ENCODE peak calls at places on chromosome 10, in ten cellular contexts. R is upper lobe of right lung, I is fibroblast of lung, Z is aorta, Y is ascending aorta, Q is IMR-90, M is endothelial cell of umbilical vein, W is Karpas-422, K is neural progenitor cell, G is choroid plexus epithelial cell. L is an unnamed sample.

GRCh38 chr10:129191848-129192247 is 275.2 kb upstream of the MGMT start:
- DNase-seq in W (no peak), K (no peak), G (no peak), M (no peak), Q (no peak), Y (no peak), R (no peak), I (no peak), Z (no peak), L (no peak)

GRCh38 chr10:13180788-13181187 is 19.4 kb downstream of the MCM10 start:
- DNase-seq in Q (no peak), R (no peak), G (no peak), K (no peak), Y (no peak), Z (no peak), M (no peak), W (no peak), I (no peak), L (no peak)

GRCh38 chr10:3192856-3193635 is 20.5 kb upstream of the PITRM1 start:
- DNase-seq in R (no peak), I (peak), Y (no peak), K (peak), W (peak), Q (peak), G (peak), M (peak), Z (no peak), L (peak)

GRCh38 chr10:3537518-3537917 is 247.5 kb downstream of the KLF6 start:
- DNase-seq in R (no peak), Q (no peak), Z (no peak), W (no peak), I (no peak), K (no peak), M (no peak), G (no peak), Y (no peak), L (no peak)

GRCh38 chr10:63331586-63331985 is 134.2 kb downstream of the JMJD1C start:
- DNase-seq in Q (no peak), M (no peak), I (peak), Y (no peak), R (no peak), G (peak), W (no peak), Z (no peak), K (no peak), L (no peak)

GRCh38 chr10:36362257-36362656 is 720.2 kb upstream of the FZD8 start:
- DNase-seq in G (no peak), Y (no peak), Q (no peak), K (no peak), W (no peak), I (no peak), R (no peak), Z (no peak), M (no peak), L (no peak)

GRCh38 chr10:23096814-23097549 is 1.6 kb downstream of the MSRB2 start:
- DNase-seq in M (peak), G (peak), Q (peak), W (peak), Z (peak), Y (no peak), R (no peak), I (peak), K (no peak), L (no peak)

GRCh38 chr10:88555190-88555894 is 27.8 kb downstream of the RNLS start:
- DNase-seq in M (no peak), G (no peak), K (no peak), R (no peak), W (no peak), Z (no peak), Y (no peak), I (peak), Q (no peak), L (no peak)

DNA sequence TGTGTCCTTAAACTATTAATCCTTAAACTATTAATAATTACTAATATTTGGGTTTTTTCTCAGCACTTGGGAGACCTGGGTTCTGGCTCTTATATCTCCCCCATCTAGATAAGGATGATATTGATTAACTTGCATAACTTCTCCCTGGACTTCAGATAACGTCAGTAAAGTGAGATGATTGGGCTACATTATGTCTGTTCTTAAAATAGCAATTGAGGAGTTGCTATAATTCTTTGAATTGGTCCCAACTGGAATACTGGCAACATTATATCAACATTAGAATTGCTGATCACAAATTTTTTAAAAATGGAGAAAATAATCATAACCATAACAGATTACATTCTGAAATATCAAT is 1.9 kb downstream of the APBB1IP start:
- DNase-seq in Y (no peak), K (no peak), R (no peak), M (no peak), G (no peak), I (no peak), Q (no peak), W (peak), Z (no peak), L (no peak)
- H3K4me3 ChIP-seq in Y (peak), K (no peak), R (peak), M (no peak), G (no peak), I (no peak), Q (no peak), W (peak), Z (no peak), L (no peak)

DNA sequence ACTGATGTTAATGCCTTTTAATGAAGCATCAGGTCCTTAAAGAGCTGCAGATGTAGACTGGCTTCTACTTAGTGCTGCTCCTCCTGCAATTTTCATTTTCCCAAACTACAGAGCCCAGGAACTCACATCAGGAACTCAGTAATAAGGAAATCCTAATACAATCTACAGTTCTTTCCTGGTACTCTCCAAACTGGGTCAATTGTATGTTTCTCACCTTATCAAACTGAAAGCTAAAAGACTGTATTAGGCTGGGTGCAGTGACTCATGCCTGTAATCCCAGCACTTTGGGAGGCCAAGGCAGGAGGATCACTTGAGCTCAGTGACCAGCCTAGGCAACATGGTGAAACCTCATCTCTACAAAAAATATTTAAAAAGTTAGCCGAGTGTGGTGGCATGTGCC is 54.4 kb upstream of the DNAJB12 start:
- DNase-seq in R (no peak), G (no peak), Z (no peak), Y (no peak), M (no peak), W (no peak), K (no peak), I (no peak), Q (no peak), L (no peak)
- H3K4me3 ChIP-seq in R (no peak), G (no peak), Z (no peak), Y (no peak), M (no peak), W (no peak), K (no peak), I (no peak), Q (no peak), L (no peak)

DNA sequence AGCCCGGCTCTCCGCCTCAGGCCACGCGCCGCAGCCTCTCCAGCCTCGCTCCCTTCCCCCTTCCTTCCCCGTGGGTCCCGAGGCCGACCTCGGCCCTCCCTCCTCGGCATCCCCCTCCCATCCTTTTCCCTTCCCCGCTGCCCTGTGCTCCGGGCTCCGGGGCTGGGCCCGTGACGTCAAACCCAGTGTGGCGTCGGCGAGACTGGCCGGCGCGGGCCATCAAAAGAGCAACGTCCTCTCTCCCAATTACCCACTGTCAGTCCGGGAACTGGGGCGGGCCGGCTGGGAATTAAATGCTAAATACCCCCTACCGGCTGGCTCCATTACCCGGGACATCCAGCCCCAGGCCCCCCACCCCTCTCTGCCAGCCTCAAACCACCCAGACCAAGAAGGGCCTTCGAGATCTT is 2.6 kb upstream of the GATA3 start:
- DNase-seq in R (no peak), M (peak), K (peak), W (no peak), Y (no peak), Q (no peak), G (no peak), I (no peak), Z (no peak), L (no peak)
- H3K4me3 ChIP-seq in R (no peak), M (peak), K (peak), W (no peak), Y (peak), Q (no peak), G (no peak), I (no peak), Z (no peak), L (no peak)

DNA sequence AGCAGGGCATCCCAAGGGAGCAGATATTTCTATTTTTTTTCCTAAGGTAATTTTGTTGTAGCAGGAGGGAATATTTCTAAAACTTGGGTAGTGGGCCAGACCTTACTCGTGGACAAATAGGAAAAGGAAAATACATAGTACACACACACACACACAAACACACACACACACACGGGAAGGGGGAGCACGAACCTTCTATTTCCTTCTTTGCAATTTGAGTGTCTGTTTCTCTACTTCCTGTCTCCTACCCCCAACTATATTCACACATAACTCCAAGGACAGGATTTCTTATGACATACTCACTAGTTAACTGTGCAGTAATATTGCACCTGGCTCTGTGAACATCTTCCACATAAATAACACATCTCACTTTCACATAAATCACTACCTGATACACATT is 4.4 kb downstream of the LDB1 start:
- DNase-seq in Y (no peak), W (no peak), M (peak), R (no peak), Z (no peak), K (no peak), I (no peak), G (no peak), Q (peak), L (no peak)
- H3K4me3 ChIP-seq in Y (no peak), W (peak), M (no peak), R (peak), Z (no peak), K (peak), I (no peak), G (peak), Q (no peak), L (no peak)